ENCODE peak calls at places on chromosomes 11 and 22, in five cellular contexts. J, Y, T, G and Z are unnamed samples.

GRCh38 chr22:22802346-22802970 is 85.2 kb upstream of the IGLL5 start:
- DNase-seq in G (no peak), J (peak), T (peak), Y (no peak), Z (peak)

GRCh38 chr11:11442791-11443190 is 89.7 kb upstream of the CSNK2A3 start:
- DNase-seq in J (no peak), T (no peak), Y (no peak), G (no peak), Z (no peak)

GRCh38 chr11:118295834-118296454 is 8.6 kb upstream of the CD3E start:
- DNase-seq in Y (peak), J (peak), T (peak), G (peak), Z (peak)

GRCh38 chr22:50268655-50269113 is 1.5 kb downstream of the MAPK11 start:
- DNase-seq in T (peak), J (no peak), G (no peak), Y (no peak), Z (no peak)

GRCh38 chr11:62671272-62671603 is 235 bp upstream of the UQCC3 start:
- DNase-seq in Y (peak), J (no peak), G (no peak), T (peak), Z (no peak)

GRCh38 chr11:73312806-73313403 is 4.8 kb downstream of the ARHGEF17 start:
- DNase-seq in T (peak), J (no peak), Y (no peak), G (peak), Z (no peak)

GRCh38 chr22:41976070-41976901 is 7.0 kb downstream of the SEPTIN3 start:
- DNase-seq in T (no peak), Y (no peak), J (no peak), G (no peak), Z (no peak)

GRCh38 chr22:35150163-35151107 is 84.5 kb downstream of the ISX start:
- DNase-seq in Y (peak), J (peak), G (peak), T (peak), Z (peak)

GRCh38 chr11:6397156-6397555 is 6.9 kb downstream of the SMPD1 start:
- DNase-seq in Y (no peak), J (no peak), G (no peak), T (no peak), Z (no peak)

GRCh38 chr22:17381237-17381913 is 12.1 kb downstream of the CECR2 start:
- DNase-seq in J (no peak), T (no peak), Y (no peak), G (no peak), Z (no peak)

GRCh38 chr11:127052420-127052819 is 51.9 kb upstream of the KIRREL3 start:
- DNase-seq in G (no peak), J (no peak), T (peak), Y (no peak), Z (no peak)

GRCh38 chr11:109939176-109939810 is 153.9 kb upstream of the ZC3H12C start:
- DNase-seq in Y (peak), J (peak), G (peak), T (peak), Z (peak)

GRCh38 chr22:38554281-38554680 is 15.7 kb downstream of the DMC1 start:
- DNase-seq in G (peak), Y (no peak), T (peak), J (no peak), Z (no peak)

GRCh38 chr11:72292106-72292790 is 48.3 kb upstream of the PHOX2A start:
- DNase-seq in J (no peak), G (no peak), T (no peak), Y (no peak), Z (no peak)

GRCh38 chr11:27471588-27472397 is 797 bp downstream of the LGR4 start:
- DNase-seq in Y (peak), G (peak), J (peak), T (no peak), Z (peak)

GRCh38 chr11:35322321-35322979 is 96.9 kb downstream of the SLC1A2 start:
- DNase-seq in T (no peak), J (no peak), G (no peak), Y (no peak), Z (no peak)

GRCh38 chr11:131591051-131591461 is 220.6 kb downstream of the NTM start:
- DNase-seq in T (no peak), Y (no peak), J (no peak), G (no peak), Z (no peak)

GRCh38 chr11:14075118-14075601 is 112.6 kb downstream of the SPON1 start:
- DNase-seq in J (no peak), G (peak), T (peak), Y (no peak), Z (no peak)

GRCh38 chr22:49330421-49331222 is 497.1 kb downstream of the BRD1 start:
- DNase-seq in G (no peak), J (no peak), T (no peak), Y (no peak), Z (no peak)

GRCh38 chr11:119676461-119677020 is 52.5 kb downstream of the NECTIN1 start:
- DNase-seq in Y (no peak), G (peak), J (no peak), T (peak), Z (no peak)

GRCh38 chr22:48045369-48045768 is 1282.9 kb downstream of the TBC1D22A start:
- DNase-seq in J (no peak), G (no peak), Y (no peak), T (no peak), Z (no peak)

GRCh38 chr22:49525776-49526535 is 301.7 kb downstream of the BRD1 start:
- DNase-seq in Y (no peak), T (no peak), J (peak), G (no peak), Z (no peak)

GRCh38 chr22:38882480-38882879 is 10.5 kb upstream of the CBX6 start:
- DNase-seq in J (no peak), T (peak), Y (no peak), G (no peak), Z (no peak)